ENCODE peak calls at places on chromosomes 6 and 20, in five cellular contexts. K is hepatic stellate cell; V is stimulated activated CD4-positive, alpha-beta T cell treated with anti-CD3 and anti-CD28 coated beads, Interleukin-2, amount 100 ng/mL, for 48 hours; B is T-helper 2 cell; M is activated CD8-positive, alpha-beta T cell treated with anti-CD3 and anti-CD28 coated beads, Interleukin-2, amount 10 ng/mL, durations not matched to agents 7 days and 5 days. P is an unnamed sample.

GRCh38 chr6:46334442-46334841 is 156.8 kb downstream of the RCAN2 start:
- DNase-seq in M (no peak), V (no peak), B (no peak), K (no peak), P (no peak)

GRCh38 chr20:62025832-62026563 is 39.7 kb downstream of the TAF4 start:
- DNase-seq in V (no peak), B (no peak), K (peak), M (peak), P (no peak)

GRCh38 chr6:143368426-143368825 is 82.1 kb downstream of the ADAT2 start:
- DNase-seq in K (peak), V (no peak), B (no peak), M (no peak), P (no peak)

GRCh38 chr6:166612471-166612881 is 14.6 kb downstream of the RPS6KA2 start:
- DNase-seq in B (no peak), K (no peak), V (no peak), M (no peak), P (no peak)

GRCh38 chr20:7704021-7704420 is 236.2 kb downstream of the HAO1 start:
- DNase-seq in M (no peak), V (no peak), B (no peak), K (no peak), P (no peak)

GRCh38 chr6:36953931-36954261 is 642 bp upstream of the PI16 start:
- DNase-seq in K (no peak), V (no peak), M (no peak), B (no peak), P (no peak)

GRCh38 chr6:73382462-73383113 is 12.0 kb upstream of the DDX43 start:
- DNase-seq in K (no peak), B (no peak), V (no peak), M (no peak), P (no peak)

GRCh38 chr6:116533233-116533957 is 12.1 kb downstream of the TRAPPC3L start:
- DNase-seq in V (no peak), M (no peak), K (no peak), B (no peak), P (no peak)

GRCh38 chr6:141925001-141925400 is 207.7 kb upstream of the GJE1 start:
- DNase-seq in V (no peak), K (no peak), B (no peak), M (no peak), P (no peak)

GRCh38 chr6:26030716-26031115 is 56.5 kb upstream of the HFE start:
- DNase-seq in V (no peak), K (no peak), M (no peak), B (no peak), P (no peak)

GRCh38 chr6:39840781-39841180 is 48.6 kb downstream of the DAAM2 start:
- DNase-seq in V (no peak), K (no peak), B (no peak), M (no peak), P (no peak)

GRCh38 chr6:14317616-14318015 is 200.0 kb downstream of the CD83 start:
- DNase-seq in B (no peak), M (no peak), V (no peak), K (no peak), P (no peak)

GRCh38 chr6:37182736-37183590 is 13.0 kb downstream of the PIM1 start:
- DNase-seq in B (no peak), K (no peak), V (no peak), M (peak), P (peak)

GRCh38 chr20:12337601-12338000 is 419.9 kb downstream of the BTBD3 start:
- DNase-seq in B (no peak), V (no peak), K (no peak), M (no peak), P (no peak)

GRCh38 chr20:59823030-59823423 is 110.4 kb downstream of the SYCP2 start:
- DNase-seq in B (no peak), M (no peak), V (no peak), K (peak), P (no peak)

GRCh38 chr6:114342086-114342825 is 567 bp downstream of the HS3ST5 start:
- DNase-seq in K (no peak), B (no peak), V (no peak), M (no peak), P (no peak)

GRCh38 chr6:122033564-122034181 is 365.8 kb upstream of the HSF2 start:
- DNase-seq in M (no peak), V (no peak), B (no peak), K (peak), P (no peak)

GRCh38 chr6:85594197-85594930 is 706 bp upstream of the SNX14 start:
- DNase-seq in B (peak), K (no peak), M (no peak), V (no peak), P (peak)

GRCh38 chr20:17605131-17605660 is 35.3 kb downstream of the DSTN start:
- DNase-seq in V (no peak), M (no peak), K (no peak), B (no peak), P (no peak)

GRCh38 chr20:62908971-62909791 is 17.1 kb downstream of the DIDO1 start:
- DNase-seq in K (no peak), V (no peak), B (no peak), M (no peak), P (no peak)

GRCh38 chr20:36624068-36624813 is 18.7 kb downstream of the RAB5IF start:
- DNase-seq in K (no peak), M (no peak), V (no peak), B (no peak), P (no peak)

GRCh38 chr6:45757443-45758121 is 258.1 kb downstream of the CLIC5 start:
- DNase-seq in K (no peak), M (no peak), V (no peak), B (no peak), P (no peak)

GRCh38 chr20:19583532-19584175 is 174.4 kb upstream of the RIN2 start:
- DNase-seq in V (peak), B (no peak), K (peak), M (peak), P (peak)

GRCh38 chr20:41524980-41525613 is 93.1 kb downstream of the CHD6 start:
- DNase-seq in B (no peak), M (no peak), K (no peak), V (no peak), P (no peak)

GRCh38 chr6:57207141-57207540 is 15.0 kb downstream of the RAB23 start:
- DNase-seq in B (no peak), M (no peak), K (no peak), V (no peak), P (no peak)

GRCh38 chr6:169725270-169726048 is 1.2 kb upstream of the PHF10 start:
- DNase-seq in M (no peak), B (no peak), V (peak), K (peak), P (no peak)

GRCh38 chr6:124298682-124299081 is 495.0 kb downstream of the NKAIN2 start:
- DNase-seq in K (no peak), M (no peak), B (no peak), V (no peak), P (no peak)

GRCh38 chr20:20017852-20018245 is 687 bp downstream of the NAA20 start:
- DNase-seq in B (no peak), K (no peak), M (peak), V (no peak), P (no peak)

GRCh38 chr6:12479885-12480284 is 189.7 kb downstream of the EDN1 start:
- DNase-seq in M (no peak), B (no peak), K (no peak), V (no peak), P (no peak)

GRCh38 chr6:150620244-150620643 is 20.6 kb downstream of the PLEKHG1 start:
- DNase-seq in V (no peak), B (no peak), M (no peak), K (no peak), P (no peak)

GRCh38 chr6:13711384-13711725 is 280 bp downstream of the RANBP9 start:
- DNase-seq in M (peak), B (peak), K (no peak), V (no peak), P (no peak)

GRCh38 chr6:142756215-142756630 is 188.8 kb downstream of the HIVEP2 start:
- DNase-seq in V (no peak), K (peak), M (no peak), B (no peak), P (no peak)

GRCh38 chr20:62834967-62835730 is 18.3 kb downstream of the COL9A3 start:
- DNase-seq in K (no peak), M (no peak), B (no peak), V (no peak), P (no peak)

GRCh38 chr20:1150218-1150617 is 31.8 kb downstream of the PSMF1 start:
- DNase-seq in B (no peak), M (no peak), K (no peak), V (peak), P (no peak)

GRCh38 chr20:62795023-62795761 is 1.1 kb upstream of the MRGBP start:
- DNase-seq in M (peak), V (peak), K (peak), B (peak), P (peak)

GRCh38 chr20:62238569-62239277 is 402 bp downstream of the OSBPL2 start:
- DNase-seq in B (no peak), V (no peak), M (peak), K (peak), P (no peak)

GRCh38 chr6:155448823-155449789 is 6.5 kb downstream of the NOX3 start:
- DNase-seq in M (no peak), K (no peak), V (no peak), B (no peak), P (no peak)

GRCh38 chr6:156658596-156659316 is 118.4 kb upstream of the ARID1B start:
- DNase-seq in V (no peak), M (no peak), B (no peak), K (no peak), P (no peak)